ENCODE peak calls at places on chromosome 17, in nine cellular contexts. W is lower leg skin, O is hepatocyte, P is IMR-90, A is heart left ventricle, R is endodermal cell, Y is HCT116, D is upper lobe of left lung, L is prostate gland. Z is an unnamed sample.

GRCh38 chr17:47087093-47087492 is 102.0 kb downstream of the CDC27 start:
- DNase-seq in W (no peak), O (no peak), P (no peak), A (no peak), R (no peak), Y (no peak), D (no peak), L (no peak), Z (no peak)

GRCh38 chr17:35313875-35314409 is 59.5 kb downstream of the SLFN11 start:
- DNase-seq in W (peak), O (no peak), P (no peak), A (peak), R (no peak), Y (no peak), D (no peak), L (no peak), Z (no peak)

GRCh38 chr17:78559749-78560368 is 17.3 kb downstream of the DNAH17 start:
- DNase-seq in W (no peak), O (no peak), P (no peak), A (no peak), R (peak), Y (peak), D (peak), L (no peak), Z (no peak)

GRCh38 chr17:6666077-6666521 is 14.5 kb downstream of the C17orf100 start:
- DNase-seq in W (peak), O (peak), P (peak), A (peak), R (peak), Y (peak), D (peak), L (peak), Z (no peak)

GRCh38 chr17:74212913-74213791 is at the start of gene TTYH2:
- DNase-seq in W (peak), O (peak), P (peak), A (peak), R (peak), Y (peak), D (peak), L (peak), Z (no peak)

GRCh38 chr17:53426505-53426904 is 396.2 kb upstream of the KIF2B start:
- DNase-seq in W (no peak), O (no peak), P (no peak), A (no peak), R (no peak), Y (no peak), D (no peak), L (no peak), Z (no peak)

GRCh38 chr17:78933959-78934568 is 8.9 kb upstream of the TIMP2 start:
- DNase-seq in W (peak), O (peak), P (peak), A (peak), R (peak), Y (no peak), D (peak), L (peak), Z (peak)

GRCh38 chr17:47316316-47316715 is 7.4 kb upstream of the EFCAB13 start:
- DNase-seq in W (no peak), O (peak), P (peak), A (no peak), R (no peak), Y (no peak), D (no peak), L (no peak), Z (no peak)

GRCh38 chr17:80781188-80781577 is 210.5 kb upstream of the CHMP6 start:
- DNase-seq in W (no peak), O (no peak), P (no peak), A (no peak), R (no peak), Y (no peak), D (peak), L (no peak), Z (no peak)

GRCh38 chr17:6353161-6353560 is 81.8 kb downstream of the AIPL1 start:
- DNase-seq in W (peak), O (no peak), P (no peak), A (no peak), R (peak), Y (no peak), D (no peak), L (no peak), Z (no peak)

GRCh38 chr17:37789166-37789565 is 44.3 kb upstream of the HNF1B start:
- DNase-seq in W (no peak), O (no peak), P (no peak), A (no peak), R (no peak), Y (no peak), D (no peak), L (no peak), Z (no peak)

GRCh38 chr17:58156839-58157803 is 8.9 kb downstream of the OR4D1 start:
- DNase-seq in W (no peak), O (peak), P (no peak), A (peak), R (peak), Y (no peak), D (peak), L (no peak), Z (no peak)

GRCh38 chr17:19978206-19978802 is 676 bp upstream of the AKAP10 start:
- DNase-seq in W (no peak), O (peak), P (no peak), A (no peak), R (peak), Y (no peak), D (peak), L (peak), Z (no peak)

GRCh38 chr17:82047379-82047778 is 4.2 kb downstream of the RFNG start:
- DNase-seq in W (no peak), O (no peak), P (no peak), A (no peak), R (no peak), Y (no peak), D (no peak), L (no peak), Z (no peak)

GRCh38 chr17:65538679-65539529 is 22.5 kb downstream of the AXIN2 start:
- DNase-seq in W (no peak), O (no peak), P (no peak), A (no peak), R (no peak), Y (no peak), D (no peak), L (no peak), Z (no peak)

GRCh38 chr17:44887971-44888955 is 11.0 kb downstream of the EFTUD2 start:
- DNase-seq in W (no peak), O (no peak), P (no peak), A (no peak), R (no peak), Y (no peak), D (peak), L (no peak), Z (no peak)

GRCh38 chr17:44768505-44769142 is 9.8 kb downstream of the ADAM11 start:
- DNase-seq in W (no peak), O (no peak), P (no peak), A (no peak), R (no peak), Y (no peak), D (no peak), L (no peak), Z (peak)

GRCh38 chr17:79914813-79915740 is 75.8 kb upstream of the CBX4 start:
- DNase-seq in W (no peak), O (no peak), P (no peak), A (no peak), R (no peak), Y (no peak), D (no peak), L (no peak), Z (peak)

GRCh38 chr17:44655983-44656700 is at the start of gene MEIOC:
- DNase-seq in W (no peak), O (peak), P (peak), A (no peak), R (peak), Y (no peak), D (no peak), L (no peak), Z (no peak)

GRCh38 chr17:35879748-35880654 is at the start of gene CCL5:
- DNase-seq in W (no peak), O (no peak), P (peak), A (no peak), R (no peak), Y (no peak), D (no peak), L (no peak), Z (no peak)

GRCh38 chr17:1042486-1042885 is 45.6 kb downstream of the TIMM22 start:
- DNase-seq in W (no peak), O (no peak), P (no peak), A (no peak), R (no peak), Y (no peak), D (no peak), L (no peak), Z (peak)

GRCh38 chr17:74833501-74834361 is 26.0 kb downstream of the GRIN2C start:
- DNase-seq in W (peak), O (no peak), P (peak), A (no peak), R (no peak), Y (no peak), D (no peak), L (no peak), Z (no peak)

GRCh38 chr17:78170692-78171590 is 2.6 kb downstream of the SYNGR2 start:
- DNase-seq in W (no peak), O (no peak), P (no peak), A (no peak), R (no peak), Y (no peak), D (no peak), L (no peak), Z (no peak)

GRCh38 chr17:39872700-39873099 is 4.7 kb downstream of the ZPBP2 start:
- DNase-seq in W (no peak), O (no peak), P (peak), A (no peak), R (no peak), Y (no peak), D (no peak), L (no peak), Z (no peak)

GRCh38 chr17:21042434-21043295 is at the start of gene USP22:
- DNase-seq in W (no peak), O (no peak), P (no peak), A (no peak), R (peak), Y (no peak), D (peak), L (peak), Z (no peak)

GRCh38 chr17:82981141-82981540 is 98.3 kb upstream of the METRNL start:
- DNase-seq in W (no peak), O (no peak), P (no peak), A (no peak), R (no peak), Y (no peak), D (no peak), L (no peak), Z (no peak)

GRCh38 chr17:67601897-67602296 is 115.8 kb upstream of the NOL11 start:
- DNase-seq in W (no peak), O (no peak), P (no peak), A (no peak), R (no peak), Y (no peak), D (no peak), L (no peak), Z (no peak)

GRCh38 chr17:53979991-53980390 is 157.3 kb downstream of the KIF2B start:
- DNase-seq in W (no peak), O (no peak), P (no peak), A (no peak), R (no peak), Y (no peak), D (no peak), L (no peak), Z (no peak)

DNA sequence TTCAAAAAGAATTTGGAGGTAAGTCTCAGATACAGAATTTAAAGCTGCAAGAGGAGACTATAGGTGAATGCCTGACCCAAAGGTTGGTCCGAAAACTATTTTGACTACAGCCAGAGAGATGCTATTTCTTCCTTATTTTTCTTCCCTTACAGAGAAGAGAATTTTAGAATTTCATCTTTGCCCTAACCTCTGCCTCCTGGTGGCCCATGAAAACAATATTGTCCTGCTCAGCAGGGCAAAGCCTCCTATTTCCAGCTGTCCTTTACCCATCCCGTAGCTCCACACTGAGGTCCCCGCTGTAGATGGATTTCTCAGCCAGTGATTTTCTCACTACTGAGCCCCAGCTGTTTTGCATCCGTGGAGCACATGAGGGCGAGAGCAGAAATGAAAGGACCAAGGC is 24.6 kb downstream of the HOXB1 start:
- DNase-seq in W (no peak), O (no peak), P (no peak), A (no peak), R (no peak), Y (no peak), D (no peak), L (no peak), Z (no peak)
- TF ChIP-seq CTCF in W (no peak), O (no peak), P (no peak), A (no peak), R (peak), Y (peak), D (no peak), L (no peak), Z (no peak)

DNA sequence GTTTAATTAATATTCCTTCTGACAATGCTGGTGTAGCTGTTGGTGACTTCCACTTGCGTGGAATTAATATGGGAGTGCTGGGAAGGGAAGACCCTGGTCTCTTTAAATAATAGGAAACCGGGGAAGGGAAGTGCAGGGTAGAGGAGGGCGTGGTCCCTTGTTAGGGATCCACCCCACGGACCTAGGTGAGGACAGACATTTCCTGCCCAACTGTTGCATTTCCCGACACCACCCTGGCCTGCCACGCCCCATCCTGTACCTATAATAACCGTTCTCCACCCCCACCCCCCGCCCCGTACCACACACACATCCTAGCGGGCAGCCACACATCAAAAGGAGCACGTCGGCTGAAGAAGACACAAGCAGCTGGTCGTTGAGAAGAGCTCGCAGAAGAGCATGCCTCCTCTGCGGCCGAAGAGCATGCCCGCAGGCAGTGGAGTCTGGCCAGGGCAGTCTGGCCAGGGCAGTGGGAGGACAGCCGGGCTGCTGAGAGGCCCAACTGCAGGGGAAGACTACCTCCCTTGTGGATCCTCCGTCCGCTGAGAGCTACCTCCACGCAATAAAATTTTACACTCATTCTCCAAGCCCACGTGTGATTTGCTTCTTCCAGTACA is 36.8 kb upstream of the MMD start:
- DNase-seq in W (no peak), O (no peak), P (no peak), A (no peak), R (no peak), Y (no peak), D (no peak), L (no peak), Z (no peak)
- TF ChIP-seq CTCF in W (no peak), O (no peak), P (no peak), A (no peak), R (no peak), Y (no peak), D (no peak), L (no peak), Z (no peak)

GRCh38 chr17:70901870-70902269 is 732.5 kb downstream of the KCNJ2 start:
- DNase-seq in W (no peak), O (no peak), P (no peak), A (no peak), R (no peak), Y (no peak), D (no peak), L (no peak), Z (no peak)
- TF ChIP-seq CTCF in W (no peak), O (no peak), P (no peak), A (no peak), R (no peak), Y (peak), D (no peak), L (no peak), Z (no peak)

GRCh38 chr17:76797441-76797840 is 59.5 kb downstream of the MFSD11 start:
- DNase-seq in W (no peak), O (no peak), P (no peak), A (no peak), R (peak), Y (no peak), D (no peak), L (no peak), Z (no peak)

GRCh38 chr17:76791053-76791980 is 53.4 kb downstream of the MFSD11 start:
- DNase-seq in W (no peak), O (peak), P (peak), A (no peak), R (no peak), Y (no peak), D (no peak), L (no peak), Z (no peak)

GRCh38 chr17:76792348-76792747 is 54.4 kb downstream of the MFSD11 start:
- DNase-seq in W (no peak), O (no peak), P (no peak), A (no peak), R (no peak), Y (no peak), D (no peak), L (no peak), Z (no peak)

GRCh38 chr17:76796081-76796480 is 58.2 kb downstream of the MFSD11 start:
- DNase-seq in W (no peak), O (no peak), P (no peak), A (no peak), R (no peak), Y (no peak), D (no peak), L (no peak), Z (no peak)

DNA sequence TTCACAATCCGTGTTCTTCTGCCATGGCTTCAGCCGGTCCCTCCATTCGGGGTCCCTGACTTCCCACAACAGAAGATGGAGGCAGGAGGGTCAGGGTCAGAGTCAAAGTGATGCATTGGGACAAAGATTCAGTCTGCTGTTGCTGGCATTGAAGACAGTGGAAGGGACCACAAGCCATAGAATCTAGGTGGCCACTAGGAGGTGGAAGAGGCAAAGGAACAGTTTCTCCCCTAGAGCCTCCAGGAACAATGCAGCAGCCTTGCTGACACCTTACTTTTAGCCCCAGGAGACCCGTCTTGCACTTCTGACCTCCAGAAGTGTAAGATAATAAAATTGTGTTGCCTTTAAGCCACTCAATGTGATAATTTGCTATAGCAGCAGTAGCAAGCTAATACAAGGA is 55.9 kb downstream of the MFSD11 start:
- DNase-seq in W (no peak), O (no peak), P (peak), A (no peak), R (peak), Y (peak), D (no peak), L (no peak), Z (no peak)
- TF ChIP-seq CTCF in W (no peak), O (no peak), P (peak), A (no peak), R (peak), Y (peak), D (no peak), L (no peak), Z (peak)

GRCh38 chr17:68909066-68909465 is 46.1 kb downstream of the ABCA8 start:
- DNase-seq in W (peak), O (peak), P (peak), A (peak), R (no peak), Y (peak), D (peak), L (peak), Z (no peak)

GRCh38 chr17:68908045-68908444 is 47.1 kb downstream of the ABCA8 start:
- DNase-seq in W (no peak), O (no peak), P (no peak), A (no peak), R (no peak), Y (no peak), D (no peak), L (no peak), Z (no peak)

GRCh38 chr17:68910789-68911431 is 44.3 kb downstream of the ABCA8 start:
- DNase-seq in W (no peak), O (no peak), P (no peak), A (no peak), R (no peak), Y (no peak), D (no peak), L (no peak), Z (no peak)

GRCh38 chr17:68906638-68907037 is 48.6 kb downstream of the ABCA8 start:
- DNase-seq in W (no peak), O (peak), P (peak), A (no peak), R (peak), Y (peak), D (no peak), L (no peak), Z (no peak)

GRCh38 chr17:68910256-68910705 is 44.9 kb downstream of the ABCA8 start:
- DNase-seq in W (no peak), O (no peak), P (peak), A (peak), R (peak), Y (no peak), D (no peak), L (no peak), Z (no peak)
- TF ChIP-seq CTCF in W (no peak), O (no peak), P (no peak), A (no peak), R (peak), Y (no peak), D (no peak), L (no peak), Z (peak)

GRCh38 chr17:29045026-29045425 is 2.1 kb downstream of the PIPOX start:
- DNase-seq in W (no peak), O (no peak), P (no peak), A (no peak), R (no peak), Y (no peak), D (no peak), L (no peak), Z (no peak)

GRCh38 chr17:29042026-29042678 is 789 bp upstream of the PIPOX start:
- DNase-seq in W (no peak), O (no peak), P (no peak), A (no peak), R (no peak), Y (no peak), D (no peak), L (no peak), Z (no peak)

GRCh38 chr17:29043539-29044165 is 711 bp downstream of the PIPOX start:
- DNase-seq in W (no peak), O (no peak), P (no peak), A (no peak), R (no peak), Y (no peak), D (no peak), L (no peak), Z (no peak)

GRCh38 chr17:29041091-29041490 is 1.9 kb upstream of the PIPOX start:
- DNase-seq in W (no peak), O (no peak), P (no peak), A (no peak), R (no peak), Y (no peak), D (no peak), L (no peak), Z (no peak)

DNA sequence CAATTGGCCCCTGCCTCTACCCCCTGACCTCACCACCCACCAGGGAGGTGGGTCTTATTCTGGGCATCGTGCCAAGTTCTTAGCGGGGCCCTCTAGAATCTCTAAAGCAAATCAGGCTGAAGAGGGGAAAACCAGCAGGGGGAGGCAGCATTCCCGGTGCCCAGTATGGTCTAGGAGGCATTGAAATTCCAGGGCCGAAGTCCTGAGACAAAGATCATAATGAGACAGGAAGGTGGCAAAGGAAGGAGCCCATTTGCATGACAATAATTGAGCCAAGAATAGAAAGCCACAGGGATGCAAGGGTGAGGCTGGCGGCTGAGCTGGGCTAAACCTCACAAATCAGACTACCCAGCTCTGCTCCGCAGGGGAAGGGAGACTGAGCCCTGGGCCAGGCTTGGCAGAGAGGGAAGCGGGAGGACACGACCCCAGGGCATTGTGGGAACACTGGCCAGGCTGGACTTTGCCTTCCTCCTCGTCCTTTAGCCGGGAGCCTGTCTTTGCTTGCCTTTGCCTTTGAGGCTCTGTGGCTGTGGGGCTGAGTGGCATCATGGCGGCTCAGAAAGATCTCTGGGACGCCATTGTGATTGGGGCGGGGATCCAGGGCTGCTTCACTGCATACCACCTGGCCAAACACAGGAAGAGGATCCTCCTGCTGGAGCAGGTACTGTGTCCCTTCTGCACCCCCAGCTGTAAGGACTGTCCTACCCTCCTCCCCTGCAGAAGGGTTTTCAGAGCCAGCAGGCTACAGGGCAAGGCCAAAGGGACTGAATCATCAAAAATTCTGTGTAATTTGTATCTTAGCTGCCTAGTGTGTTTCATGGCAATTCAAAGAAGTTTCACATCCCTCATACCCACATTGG is at the start of gene PIPOX:
- DNase-seq in W (no peak), O (peak), P (peak), A (no peak), R (peak), Y (no peak), D (peak), L (no peak), Z (no peak)
- TF ChIP-seq CTCF in W (no peak), O (no peak), P (no peak), A (no peak), R (peak), Y (no peak), D (no peak), L (no peak), Z (peak)

Z was measured in chondrocyte.